ENCODE peak calls at places on chromosomes 11 and 22, in ten cellular contexts. One of them, this sample, is unnamed.
A peak's percentile ranks its signal among the peaks of the same experiment; 100 is the strongest.

GRCh38 chr11:83573097-83573496 is 286.9 kb upstream of the CCDC90B start:
- DNase-seq in dorsolateral prefrontal cortex: no peak
- DNase-seq in spleen: no peak
- DNase-seq in GM23338: no peak
- DNase-seq in heart left ventricle: no peak
- DNase-seq in ovary: no peak
- DNase-seq in OCI-LY7: no peak
- DNase-seq in psoas muscle: no peak
- DNase-seq in IMR-90: peak; percentile 77
- DNase-seq in fibroblast of the aortic adventitia: peak; percentile 69
- DNase-seq in this sample: no peak

GRCh38 chr11:128519353-128519752 is 68.0 kb downstream of the ETS1 start:
- DNase-seq in dorsolateral prefrontal cortex: no peak
- DNase-seq in spleen: no peak
- DNase-seq in GM23338: no peak
- DNase-seq in heart left ventricle: no peak
- DNase-seq in ovary: no peak
- DNase-seq in OCI-LY7: peak; percentile 79
- DNase-seq in psoas muscle: no peak
- DNase-seq in IMR-90: no peak
- DNase-seq in fibroblast of the aortic adventitia: no peak
- DNase-seq in this sample: no peak

GRCh38 chr11:103077553-103077952 is 14.4 kb downstream of the DCUN1D5 start:
- DNase-seq in dorsolateral prefrontal cortex: no peak
- DNase-seq in spleen: no peak
- DNase-seq in GM23338: no peak
- DNase-seq in heart left ventricle: no peak
- DNase-seq in ovary: no peak
- DNase-seq in OCI-LY7: no peak
- DNase-seq in psoas muscle: no peak
- DNase-seq in IMR-90: no peak
- DNase-seq in fibroblast of the aortic adventitia: no peak
- DNase-seq in this sample: no peak

GRCh38 chr11:70048279-70049024 is 29.7 kb upstream of the ANO1 start:
- DNase-seq in dorsolateral prefrontal cortex: no peak
- DNase-seq in spleen: no peak
- DNase-seq in GM23338: peak; percentile 72
- DNase-seq in heart left ventricle: no peak
- DNase-seq in ovary: no peak
- DNase-seq in OCI-LY7: no peak
- DNase-seq in psoas muscle: no peak
- DNase-seq in IMR-90: no peak
- DNase-seq in fibroblast of the aortic adventitia: no peak
- DNase-seq in this sample: no peak

GRCh38 chr11:57368106-57368826 is 12.7 kb downstream of the PRG3 start:
- DNase-seq in dorsolateral prefrontal cortex: no peak
- DNase-seq in spleen: no peak
- DNase-seq in GM23338: no peak
- DNase-seq in heart left ventricle: peak; percentile 40
- DNase-seq in ovary: no peak
- DNase-seq in OCI-LY7: no peak
- DNase-seq in psoas muscle: no peak
- DNase-seq in IMR-90: no peak
- DNase-seq in fibroblast of the aortic adventitia: no peak
- DNase-seq in this sample: no peak

GRCh38 chr11:130689222-130689908 is 226.9 kb downstream of the SNX19 start:
- DNase-seq in dorsolateral prefrontal cortex: no peak
- DNase-seq in spleen: no peak
- DNase-seq in GM23338: no peak
- DNase-seq in heart left ventricle: no peak
- DNase-seq in ovary: no peak
- DNase-seq in OCI-LY7: no peak
- DNase-seq in psoas muscle: no peak
- DNase-seq in IMR-90: no peak
- DNase-seq in fibroblast of the aortic adventitia: peak; percentile 97
- DNase-seq in this sample: no peak

GRCh38 chr22:38927033-38927789 is 30.2 kb upstream of the APOBEC3A start:
- DNase-seq in dorsolateral prefrontal cortex: peak; percentile 86
- DNase-seq in spleen: peak; percentile 91
- DNase-seq in GM23338: peak; percentile 91
- DNase-seq in heart left ventricle: peak; percentile 77
- DNase-seq in ovary: peak; percentile 71
- DNase-seq in OCI-LY7: no peak
- DNase-seq in psoas muscle: peak; percentile 77
- DNase-seq in IMR-90: peak; percentile 37
- DNase-seq in fibroblast of the aortic adventitia: peak; percentile 29
- DNase-seq in this sample: peak; percentile 86

GRCh38 chr22:47848384-47848920 is 1086.0 kb downstream of the TBC1D22A start:
- DNase-seq in dorsolateral prefrontal cortex: no peak
- DNase-seq in spleen: no peak
- DNase-seq in GM23338: no peak
- DNase-seq in heart left ventricle: no peak
- DNase-seq in ovary: no peak
- DNase-seq in OCI-LY7: no peak
- DNase-seq in psoas muscle: no peak
- DNase-seq in IMR-90: no peak
- DNase-seq in fibroblast of the aortic adventitia: no peak
- DNase-seq in this sample: no peak

GRCh38 chr11:122230387-122230760 is 114.4 kb upstream of the BLID start:
- DNase-seq in dorsolateral prefrontal cortex: no peak
- DNase-seq in spleen: no peak
- DNase-seq in GM23338: no peak
- DNase-seq in heart left ventricle: no peak
- DNase-seq in ovary: no peak
- DNase-seq in OCI-LY7: no peak
- DNase-seq in psoas muscle: no peak
- DNase-seq in IMR-90: peak; percentile 67
- DNase-seq in fibroblast of the aortic adventitia: peak; percentile 54
- DNase-seq in this sample: no peak

GRCh38 chr11:27673979-27674663 is 26.1 kb downstream of the BDNF start:
- DNase-seq in dorsolateral prefrontal cortex: no peak
- DNase-seq in spleen: no peak
- DNase-seq in GM23338: no peak
- DNase-seq in heart left ventricle: no peak
- DNase-seq in ovary: no peak
- DNase-seq in OCI-LY7: no peak
- DNase-seq in psoas muscle: no peak
- DNase-seq in IMR-90: no peak
- DNase-seq in fibroblast of the aortic adventitia: no peak
- DNase-seq in this sample: no peak

GRCh38 chr22:20807315-20807752 is 33.4 kb downstream of the SERPIND1 start:
- DNase-seq in dorsolateral prefrontal cortex: peak; percentile 56
- DNase-seq in spleen: no peak
- DNase-seq in GM23338: no peak
- DNase-seq in heart left ventricle: no peak
- DNase-seq in ovary: no peak
- DNase-seq in OCI-LY7: no peak
- DNase-seq in psoas muscle: no peak
- DNase-seq in IMR-90: peak; percentile 98
- DNase-seq in fibroblast of the aortic adventitia: peak; percentile 84
- DNase-seq in this sample: no peak

GRCh38 chr11:121757480-121758125 is 304.8 kb upstream of the SORL1-AS1 start:
- DNase-seq in dorsolateral prefrontal cortex: no peak
- DNase-seq in spleen: no peak
- DNase-seq in GM23338: peak; percentile 41
- DNase-seq in heart left ventricle: no peak
- DNase-seq in ovary: no peak
- DNase-seq in OCI-LY7: no peak
- DNase-seq in psoas muscle: no peak
- DNase-seq in IMR-90: no peak
- DNase-seq in fibroblast of the aortic adventitia: no peak
- DNase-seq in this sample: no peak

GRCh38 chr22:40346178-40347064 is at the start of gene ADSL:
- DNase-seq in dorsolateral prefrontal cortex: peak; percentile 90
- DNase-seq in spleen: peak; percentile 97
- DNase-seq in GM23338: peak; percentile 94
- DNase-seq in heart left ventricle: peak; percentile 92
- DNase-seq in ovary: peak; percentile 84
- DNase-seq in OCI-LY7: peak; percentile 91
- DNase-seq in psoas muscle: peak; percentile 92
- DNase-seq in IMR-90: peak; percentile 79
- DNase-seq in fibroblast of the aortic adventitia: peak; percentile 78
- DNase-seq in this sample: peak; percentile 85

GRCh38 chr22:47151064-47151463 is 388.6 kb downstream of the TBC1D22A start:
- DNase-seq in dorsolateral prefrontal cortex: no peak
- DNase-seq in spleen: no peak
- DNase-seq in GM23338: no peak
- DNase-seq in heart left ventricle: no peak
- DNase-seq in ovary: no peak
- DNase-seq in OCI-LY7: no peak
- DNase-seq in psoas muscle: no peak
- DNase-seq in IMR-90: no peak
- DNase-seq in fibroblast of the aortic adventitia: no peak
- DNase-seq in this sample: no peak

GRCh38 chr11:128422576-128423370 is 164.6 kb downstream of the ETS1 start:
- DNase-seq in dorsolateral prefrontal cortex: no peak
- DNase-seq in spleen: peak; percentile 82
- DNase-seq in GM23338: no peak
- DNase-seq in heart left ventricle: peak; percentile 42
- DNase-seq in ovary: no peak
- DNase-seq in OCI-LY7: no peak
- DNase-seq in psoas muscle: peak; percentile 33
- DNase-seq in IMR-90: no peak
- DNase-seq in fibroblast of the aortic adventitia: no peak
- DNase-seq in this sample: no peak

DNA sequence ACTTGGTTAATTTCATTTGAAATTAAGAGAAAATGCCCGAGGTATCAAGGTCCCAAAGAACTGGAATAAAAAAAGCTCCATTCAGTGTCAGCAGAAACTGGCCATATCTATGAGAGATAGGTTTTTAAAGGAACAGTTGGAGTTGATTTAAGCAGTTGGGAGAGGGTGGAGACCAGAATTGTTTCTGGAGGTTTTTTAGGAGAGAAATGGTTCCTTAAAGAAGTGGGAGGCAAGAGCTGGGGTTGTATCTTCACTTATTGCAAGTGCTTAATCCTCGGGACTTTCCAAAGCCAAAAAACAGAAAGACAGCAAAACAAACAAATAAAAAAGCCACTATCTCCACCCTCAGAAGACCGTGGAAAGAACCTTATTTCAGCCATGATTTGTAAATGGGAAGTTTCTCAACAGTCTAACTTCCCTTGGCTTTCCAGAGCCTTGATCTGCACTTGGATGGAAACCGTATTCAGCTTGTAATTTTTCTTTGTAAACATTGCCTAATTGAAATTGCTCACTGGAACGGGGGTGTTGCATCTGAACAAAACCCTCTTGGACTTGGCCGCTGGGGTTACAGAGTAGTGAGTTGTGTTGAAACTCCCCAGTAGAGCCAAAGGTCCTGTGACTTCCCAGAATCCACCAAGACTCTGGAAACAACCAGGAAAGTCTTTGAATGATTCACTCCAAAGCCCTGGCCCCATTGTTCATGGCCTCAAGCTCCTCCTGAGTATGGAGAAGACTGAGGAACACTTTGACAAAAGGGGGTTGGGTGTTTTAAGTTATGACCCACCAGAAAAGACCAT is 115.6 kb downstream of the SLC1A2 start:
- DNase-seq in dorsolateral prefrontal cortex: no peak
- DNase-seq in spleen: no peak
- DNase-seq in GM23338: no peak
- DNase-seq in heart left ventricle: peak; percentile 32
- DNase-seq in ovary: no peak
- DNase-seq in OCI-LY7: no peak
- DNase-seq in psoas muscle: peak; percentile 67
- DNase-seq in IMR-90: peak; percentile 79
- DNase-seq in fibroblast of the aortic adventitia: peak; percentile 95
- DNase-seq in this sample: peak; percentile 86
- H3K4me3 ChIP-seq in dorsolateral prefrontal cortex: no peak overlapping the region
- H3K4me3 ChIP-seq in spleen: no peak overlapping the region
- H3K4me3 ChIP-seq in GM23338: no peak overlapping the region
- H3K4me3 ChIP-seq in heart left ventricle: no peak overlapping the region
- H3K4me3 ChIP-seq in ovary: no peak overlapping the region
- H3K4me3 ChIP-seq in OCI-LY7: no peak overlapping the region
- H3K4me3 ChIP-seq in psoas muscle: no peak overlapping the region
- H3K4me3 ChIP-seq in IMR-90: no peak overlapping the region
- H3K4me3 ChIP-seq in fibroblast of the aortic adventitia: no peak overlapping the region
- H3K4me3 ChIP-seq in this sample: no peak overlapping the region

GRCh38 chr11:63551889-63552266 is 11.3 kb downstream of the PLAAT2 start:
- DNase-seq in dorsolateral prefrontal cortex: no peak
- DNase-seq in spleen: no peak
- DNase-seq in GM23338: no peak
- DNase-seq in heart left ventricle: no peak
- DNase-seq in ovary: no peak
- DNase-seq in OCI-LY7: no peak
- DNase-seq in psoas muscle: no peak
- DNase-seq in IMR-90: no peak
- DNase-seq in fibroblast of the aortic adventitia: no peak
- DNase-seq in this sample: no peak
- H3K4me3 ChIP-seq in dorsolateral prefrontal cortex: no peak overlapping the region
- H3K4me3 ChIP-seq in spleen: no peak overlapping the region
- H3K4me3 ChIP-seq in GM23338: no peak overlapping the region
- H3K4me3 ChIP-seq in heart left ventricle: no peak overlapping the region
- H3K4me3 ChIP-seq in ovary: no peak overlapping the region
- H3K4me3 ChIP-seq in OCI-LY7: no peak overlapping the region
- H3K4me3 ChIP-seq in psoas muscle: peak overlapping the region; percentile 44
- H3K4me3 ChIP-seq in IMR-90: no peak overlapping the region
- H3K4me3 ChIP-seq in fibroblast of the aortic adventitia: no peak overlapping the region
- H3K4me3 ChIP-seq in this sample: no peak overlapping the region

DNA sequence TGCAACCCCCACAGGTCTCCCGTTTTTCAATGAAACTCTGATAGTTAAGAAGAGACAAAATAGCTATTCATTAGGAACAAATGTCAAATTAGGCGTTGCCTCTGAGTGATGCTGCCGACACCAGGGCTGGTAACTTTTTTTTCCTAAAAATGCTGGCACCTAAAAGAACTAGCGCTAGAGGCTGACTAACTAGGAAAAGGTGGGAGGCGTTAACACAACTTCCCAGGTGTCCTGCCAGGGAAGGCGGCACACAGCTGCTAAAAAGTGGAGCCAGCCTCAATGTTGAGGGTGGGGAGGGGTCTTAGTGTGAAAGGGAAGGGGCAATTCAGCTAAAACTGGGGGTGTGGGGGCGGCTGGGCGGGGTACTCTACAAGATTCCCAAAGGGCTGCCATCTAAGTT is 5.4 kb downstream of the MN1 start:
- DNase-seq in dorsolateral prefrontal cortex: no peak
- DNase-seq in spleen: no peak
- DNase-seq in GM23338: no peak
- DNase-seq in heart left ventricle: no peak
- DNase-seq in ovary: no peak
- DNase-seq in OCI-LY7: no peak
- DNase-seq in psoas muscle: no peak
- DNase-seq in IMR-90: no peak
- DNase-seq in fibroblast of the aortic adventitia: no peak
- DNase-seq in this sample: no peak
- H3K4me3 ChIP-seq in dorsolateral prefrontal cortex: no peak overlapping the region
- H3K4me3 ChIP-seq in spleen: no peak overlapping the region
- H3K4me3 ChIP-seq in GM23338: peak overlapping the region; percentile 72
- H3K4me3 ChIP-seq in heart left ventricle: peak overlapping the region; percentile 76
- H3K4me3 ChIP-seq in ovary: no peak overlapping the region
- H3K4me3 ChIP-seq in OCI-LY7: no peak overlapping the region
- H3K4me3 ChIP-seq in psoas muscle: peak overlapping the region; percentile 95
- H3K4me3 ChIP-seq in IMR-90: no peak overlapping the region
- H3K4me3 ChIP-seq in fibroblast of the aortic adventitia: peak overlapping the region; percentile 83
- H3K4me3 ChIP-seq in this sample: peak overlapping the region; percentile 86

DNA sequence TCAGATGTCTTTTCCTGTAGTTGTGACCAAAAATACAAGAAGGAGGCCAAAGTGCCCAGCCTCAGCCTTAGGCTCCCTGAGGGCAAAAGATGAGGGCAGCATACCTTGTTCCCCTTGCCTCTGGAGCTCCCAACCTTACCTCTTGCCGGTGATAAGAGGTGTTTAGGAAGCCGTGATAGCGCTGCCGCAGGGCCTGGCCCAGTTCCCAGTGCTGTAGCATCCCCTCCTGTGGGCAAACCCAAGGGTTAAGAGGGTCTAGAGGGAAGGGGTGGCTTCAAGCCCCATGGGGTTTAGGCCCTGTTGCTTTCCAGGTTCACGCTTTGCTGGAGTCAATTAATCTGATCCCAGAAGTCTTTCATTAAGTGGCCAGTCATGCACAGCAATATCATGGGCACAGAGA is 1.1 kb downstream of the ACP2 start:
- DNase-seq in dorsolateral prefrontal cortex: no peak
- DNase-seq in spleen: no peak
- DNase-seq in GM23338: no peak
- DNase-seq in heart left ventricle: no peak
- DNase-seq in ovary: no peak
- DNase-seq in OCI-LY7: no peak
- DNase-seq in psoas muscle: no peak
- DNase-seq in IMR-90: no peak
- DNase-seq in fibroblast of the aortic adventitia: no peak
- DNase-seq in this sample: no peak
- H3K4me3 ChIP-seq in dorsolateral prefrontal cortex: peak overlapping the region; percentile 83
- H3K4me3 ChIP-seq in spleen: no peak overlapping the region
- H3K4me3 ChIP-seq in GM23338: peak overlapping the region; percentile 99
- H3K4me3 ChIP-seq in heart left ventricle: peak overlapping the region; percentile 75
- H3K4me3 ChIP-seq in ovary: no peak overlapping the region
- H3K4me3 ChIP-seq in OCI-LY7: peak overlapping the region; percentile 89
- H3K4me3 ChIP-seq in psoas muscle: peak overlapping the region; percentile 66
- H3K4me3 ChIP-seq in IMR-90: no peak overlapping the region
- H3K4me3 ChIP-seq in fibroblast of the aortic adventitia: no peak overlapping the region
- H3K4me3 ChIP-seq in this sample: peak overlapping the region; percentile 87

This sample was measured in tibial artery.